ENCODE peak calls at places on chromosomes 11 and 22, in ten cellular contexts. One of them, this sample, is unnamed.

GRCh38 chr11:33344611-33345010 is 87.4 kb downstream of the HIPK3 start:
- DNase-seq in stimulated activated CD8-positive, alpha-beta memory T cell treated with anti-CD3 and anti-CD28 coated beads, Interleukin-4, amount 100 ng/mL, for 4 hours: no peak
- DNase-seq in activated T-cell treated with anti-CD3 and anti-CD28 coated beads, Interleukin-2, amount 50 U/mL, for 48 hours: no peak
- DNase-seq in NCI-H2227 treated with DMSO at 0.1 percent for 48 hours: no peak
- DNase-seq in MCF 10A: no peak
- DNase-seq in A172: no peak
- DNase-seq in gastrocnemius medialis: no peak
- DNase-seq in iris pigment epithelial cell: peak
- DNase-seq in epithelial cell of proximal tubule: no peak
- DNase-seq in kidney epithelial cell: no peak
- DNase-seq in this sample: no peak

GRCh38 chr22:21862386-21863242 is 4.8 kb downstream of the MAPK1 start:
- DNase-seq in stimulated activated CD8-positive, alpha-beta memory T cell treated with anti-CD3 and anti-CD28 coated beads, Interleukin-4, amount 100 ng/mL, for 4 hours: no peak
- DNase-seq in activated T-cell treated with anti-CD3 and anti-CD28 coated beads, Interleukin-2, amount 50 U/mL, for 48 hours: no peak
- DNase-seq in NCI-H2227 treated with DMSO at 0.1 percent for 48 hours: no peak
- DNase-seq in MCF 10A: no peak
- DNase-seq in A172: no peak
- DNase-seq in gastrocnemius medialis: no peak
- DNase-seq in iris pigment epithelial cell: no peak
- DNase-seq in epithelial cell of proximal tubule: no peak
- DNase-seq in kidney epithelial cell: no peak
- DNase-seq in this sample: no peak

GRCh38 chr11:118789501-118790356 is 1.2 kb downstream of the DDX6 start:
- DNase-seq in stimulated activated CD8-positive, alpha-beta memory T cell treated with anti-CD3 and anti-CD28 coated beads, Interleukin-4, amount 100 ng/mL, for 4 hours: peak
- DNase-seq in activated T-cell treated with anti-CD3 and anti-CD28 coated beads, Interleukin-2, amount 50 U/mL, for 48 hours: no peak
- DNase-seq in NCI-H2227 treated with DMSO at 0.1 percent for 48 hours: peak
- DNase-seq in MCF 10A: peak
- DNase-seq in A172: peak
- DNase-seq in gastrocnemius medialis: no peak
- DNase-seq in iris pigment epithelial cell: peak
- DNase-seq in epithelial cell of proximal tubule: no peak
- DNase-seq in kidney epithelial cell: no peak
- DNase-seq in this sample: peak

GRCh38 chr11:72446929-72447753 is 12.8 kb upstream of the CLPB start:
- DNase-seq in stimulated activated CD8-positive, alpha-beta memory T cell treated with anti-CD3 and anti-CD28 coated beads, Interleukin-4, amount 100 ng/mL, for 4 hours: no peak
- DNase-seq in activated T-cell treated with anti-CD3 and anti-CD28 coated beads, Interleukin-2, amount 50 U/mL, for 48 hours: no peak
- DNase-seq in NCI-H2227 treated with DMSO at 0.1 percent for 48 hours: peak
- DNase-seq in MCF 10A: peak
- DNase-seq in A172: peak
- DNase-seq in gastrocnemius medialis: no peak
- DNase-seq in iris pigment epithelial cell: peak
- DNase-seq in epithelial cell of proximal tubule: no peak
- DNase-seq in kidney epithelial cell: no peak
- DNase-seq in this sample: no peak

GRCh38 chr11:24664399-24664798 is 167.5 kb downstream of the LUZP2 start:
- DNase-seq in stimulated activated CD8-positive, alpha-beta memory T cell treated with anti-CD3 and anti-CD28 coated beads, Interleukin-4, amount 100 ng/mL, for 4 hours: no peak
- DNase-seq in activated T-cell treated with anti-CD3 and anti-CD28 coated beads, Interleukin-2, amount 50 U/mL, for 48 hours: no peak
- DNase-seq in NCI-H2227 treated with DMSO at 0.1 percent for 48 hours: no peak
- DNase-seq in MCF 10A: no peak
- DNase-seq in A172: no peak
- DNase-seq in gastrocnemius medialis: no peak
- DNase-seq in iris pigment epithelial cell: no peak
- DNase-seq in epithelial cell of proximal tubule: no peak
- DNase-seq in kidney epithelial cell: no peak
- DNase-seq in this sample: no peak

GRCh38 chr22:46069518-46070214 is 80.7 kb upstream of the PPARA start:
- DNase-seq in stimulated activated CD8-positive, alpha-beta memory T cell treated with anti-CD3 and anti-CD28 coated beads, Interleukin-4, amount 100 ng/mL, for 4 hours: no peak
- DNase-seq in activated T-cell treated with anti-CD3 and anti-CD28 coated beads, Interleukin-2, amount 50 U/mL, for 48 hours: no peak
- DNase-seq in NCI-H2227 treated with DMSO at 0.1 percent for 48 hours: no peak
- DNase-seq in MCF 10A: peak
- DNase-seq in A172: peak
- DNase-seq in gastrocnemius medialis: peak
- DNase-seq in iris pigment epithelial cell: peak
- DNase-seq in epithelial cell of proximal tubule: peak
- DNase-seq in kidney epithelial cell: peak
- DNase-seq in this sample: no peak

GRCh38 chr11:36394056-36394455 is 98.0 kb downstream of the PRR5L start:
- DNase-seq in stimulated activated CD8-positive, alpha-beta memory T cell treated with anti-CD3 and anti-CD28 coated beads, Interleukin-4, amount 100 ng/mL, for 4 hours: no peak
- DNase-seq in activated T-cell treated with anti-CD3 and anti-CD28 coated beads, Interleukin-2, amount 50 U/mL, for 48 hours: no peak
- DNase-seq in NCI-H2227 treated with DMSO at 0.1 percent for 48 hours: no peak
- DNase-seq in MCF 10A: no peak
- DNase-seq in A172: no peak
- DNase-seq in gastrocnemius medialis: no peak
- DNase-seq in iris pigment epithelial cell: no peak
- DNase-seq in epithelial cell of proximal tubule: no peak
- DNase-seq in kidney epithelial cell: no peak
- DNase-seq in this sample: peak

GRCh38 chr11:32255876-32256275 is 165.0 kb downstream of the RCN1 start:
- DNase-seq in stimulated activated CD8-positive, alpha-beta memory T cell treated with anti-CD3 and anti-CD28 coated beads, Interleukin-4, amount 100 ng/mL, for 4 hours: no peak
- DNase-seq in activated T-cell treated with anti-CD3 and anti-CD28 coated beads, Interleukin-2, amount 50 U/mL, for 48 hours: no peak
- DNase-seq in NCI-H2227 treated with DMSO at 0.1 percent for 48 hours: no peak
- DNase-seq in MCF 10A: no peak
- DNase-seq in A172: no peak
- DNase-seq in gastrocnemius medialis: no peak
- DNase-seq in iris pigment epithelial cell: no peak
- DNase-seq in epithelial cell of proximal tubule: no peak
- DNase-seq in kidney epithelial cell: no peak
- DNase-seq in this sample: no peak

GRCh38 chr22:39949964-39950737 is 10.0 kb upstream of the TMA7B start:
- DNase-seq in stimulated activated CD8-positive, alpha-beta memory T cell treated with anti-CD3 and anti-CD28 coated beads, Interleukin-4, amount 100 ng/mL, for 4 hours: no peak
- DNase-seq in activated T-cell treated with anti-CD3 and anti-CD28 coated beads, Interleukin-2, amount 50 U/mL, for 48 hours: no peak
- DNase-seq in NCI-H2227 treated with DMSO at 0.1 percent for 48 hours: no peak
- DNase-seq in MCF 10A: no peak
- DNase-seq in A172: no peak
- DNase-seq in gastrocnemius medialis: no peak
- DNase-seq in iris pigment epithelial cell: no peak
- DNase-seq in epithelial cell of proximal tubule: no peak
- DNase-seq in kidney epithelial cell: no peak
- DNase-seq in this sample: no peak

GRCh38 chr11:10908215-10908990 is 50.5 kb upstream of the ZBED5 start:
- DNase-seq in stimulated activated CD8-positive, alpha-beta memory T cell treated with anti-CD3 and anti-CD28 coated beads, Interleukin-4, amount 100 ng/mL, for 4 hours: no peak
- DNase-seq in activated T-cell treated with anti-CD3 and anti-CD28 coated beads, Interleukin-2, amount 50 U/mL, for 48 hours: no peak
- DNase-seq in NCI-H2227 treated with DMSO at 0.1 percent for 48 hours: no peak
- DNase-seq in MCF 10A: no peak
- DNase-seq in A172: peak
- DNase-seq in gastrocnemius medialis: no peak
- DNase-seq in iris pigment epithelial cell: peak
- DNase-seq in epithelial cell of proximal tubule: no peak
- DNase-seq in kidney epithelial cell: peak
- DNase-seq in this sample: no peak

GRCh38 chr11:69981119-69981770 is 96.9 kb upstream of the ANO1 start:
- DNase-seq in stimulated activated CD8-positive, alpha-beta memory T cell treated with anti-CD3 and anti-CD28 coated beads, Interleukin-4, amount 100 ng/mL, for 4 hours: no peak
- DNase-seq in activated T-cell treated with anti-CD3 and anti-CD28 coated beads, Interleukin-2, amount 50 U/mL, for 48 hours: no peak
- DNase-seq in NCI-H2227 treated with DMSO at 0.1 percent for 48 hours: no peak
- DNase-seq in MCF 10A: no peak
- DNase-seq in A172: no peak
- DNase-seq in gastrocnemius medialis: no peak
- DNase-seq in iris pigment epithelial cell: no peak
- DNase-seq in epithelial cell of proximal tubule: no peak
- DNase-seq in kidney epithelial cell: no peak
- DNase-seq in this sample: no peak

GRCh38 chr11:1297576-1298473 is 11.6 kb downstream of the TOLLIP start:
- DNase-seq in stimulated activated CD8-positive, alpha-beta memory T cell treated with anti-CD3 and anti-CD28 coated beads, Interleukin-4, amount 100 ng/mL, for 4 hours: no peak
- DNase-seq in activated T-cell treated with anti-CD3 and anti-CD28 coated beads, Interleukin-2, amount 50 U/mL, for 48 hours: no peak
- DNase-seq in NCI-H2227 treated with DMSO at 0.1 percent for 48 hours: no peak
- DNase-seq in MCF 10A: no peak
- DNase-seq in A172: no peak
- DNase-seq in gastrocnemius medialis: peak
- DNase-seq in iris pigment epithelial cell: no peak
- DNase-seq in epithelial cell of proximal tubule: no peak
- DNase-seq in kidney epithelial cell: no peak
- DNase-seq in this sample: no peak

This sample was measured in effector memory CD8-positive, alpha-beta T cell.